ENCODE peak calls at places on chromosomes 16 and 17, in ten cellular contexts. G is amniotic stem cell; Z is GM04504; Y is ELF-1; U is HS-5; A is NCI-H1417; R is B cell; Q is Calu3; H is NCI-H1930; E is effector CD8-positive, alpha-beta T cell. W is an unnamed sample.

GRCh38 chr16:574021-574760 is 4.4 kb downstream of the PIGQ start:
- DNase-seq in U (no peak), Q (no peak), Z (no peak), Y (no peak), A (no peak), H (no peak), G (no peak), E (no peak), R (no peak), W (no peak)

GRCh38 chr17:75727391-75727790 is 6.1 kb downstream of the ITGB4 start:
- DNase-seq in E (no peak), G (no peak), Y (no peak), U (no peak), H (no peak), Q (no peak), R (no peak), A (no peak), Z (no peak), W (no peak)

GRCh38 chr16:23494188-23494587 is 16.1 kb downstream of the GGA2 start:
- DNase-seq in Q (no peak), Y (no peak), R (no peak), H (no peak), U (no peak), A (no peak), Z (no peak), G (no peak), E (no peak), W (no peak)

GRCh38 chr17:56887552-56888467 is 26.0 kb downstream of the TRIM25 start:
- DNase-seq in Z (no peak), R (no peak), G (no peak), E (no peak), Q (peak; percentile 28), H (no peak), Y (no peak), A (no peak), U (no peak), W (no peak)

GRCh38 chr16:46908540-46909372 is 24.6 kb downstream of the GPT2 start:
- DNase-seq in E (peak; percentile 51), U (peak; percentile 4), A (peak; percentile 80), Q (peak; percentile 72), Z (peak; percentile 12), Y (peak; percentile 78), R (peak; percentile 74), H (peak; percentile 37), G (peak; percentile 50), W (peak; percentile 65)

GRCh38 chr17:48574523-48575065 is 3.6 kb downstream of the HOXB4 start:
- DNase-seq in R (no peak), E (no peak), G (no peak), Z (no peak), A (no peak), H (no peak), U (no peak), Y (no peak), Q (no peak), W (no peak)

GRCh38 chr17:73678999-73679398 is 34.8 kb upstream of the SDK2 start:
- DNase-seq in R (no peak), Y (no peak), G (no peak), A (no peak), Q (no peak), E (no peak), Z (no peak), U (no peak), H (no peak), W (no peak)

GRCh38 chr17:79915850-79916430 is 76.7 kb upstream of the CBX4 start:
- DNase-seq in H (peak; percentile 25), E (no peak), Y (peak; percentile 63), R (no peak), U (peak; percentile 5), Q (peak; percentile 94), G (no peak), A (peak; percentile 56), Z (no peak), W (peak; percentile 52)

GRCh38 chr16:77211880-77212735 is 12.9 kb downstream of the SYCE1L start:
- DNase-seq in Z (no peak), R (peak; percentile 86), Q (peak; percentile 83), U (no peak), G (no peak), A (peak; percentile 95), E (peak; percentile 69), H (peak; percentile 54), Y (peak; percentile 88), W (peak; percentile 75)

GRCh38 chr16:1216296-1216619 is 8.8 kb downstream of the TPSG1 start:
- DNase-seq in G (no peak), E (no peak), Q (peak; percentile 43), R (no peak), Y (no peak), U (no peak), A (no peak), H (peak; percentile 71), Z (no peak), W (no peak)

GRCh38 chr17:2624292-2624731 is 30.9 kb downstream of the PAFAH1B1 start:
- DNase-seq in G (no peak), Q (no peak), R (peak; percentile 68), Z (no peak), E (no peak), Y (no peak), U (no peak), H (no peak), A (no peak), W (no peak)

GRCh38 chr16:50478021-50478772 is 70.0 kb upstream of the NKD1 start:
- DNase-seq in H (no peak), U (no peak), Z (no peak), Q (no peak), R (no peak), G (no peak), E (no peak), A (no peak), Y (no peak), W (no peak)

GRCh38 chr17:6555331-6556120 is 829 bp downstream of the PITPNM3 start:
- DNase-seq in E (no peak), A (no peak), H (no peak), U (no peak), Q (peak; percentile 53), Y (peak; percentile 44), R (peak; percentile 44), Z (peak; percentile 5), G (no peak), W (peak; percentile 22)

GRCh38 chr17:82914375-82914774 is 74.6 kb upstream of the ZNF750 start:
- DNase-seq in U (no peak), A (peak; percentile 12), G (no peak), Z (no peak), E (no peak), Q (no peak), Y (no peak), H (no peak), R (peak; percentile 31), W (peak; percentile 31)

GRCh38 chr17:14784997-14785696 is 480.0 kb downstream of the PMP22 start:
- DNase-seq in U (no peak), A (no peak), Z (no peak), R (peak; percentile 20), Y (peak; percentile 34), H (no peak), G (no peak), Q (peak; percentile 16), E (peak; percentile 17), W (peak; percentile 12)

GRCh38 chr16:2480948-2481347 is 6.0 kb downstream of the TBC1D24 start:
- DNase-seq in A (no peak), Z (no peak), R (no peak), U (no peak), E (no peak), G (no peak), Q (no peak), H (no peak), Y (no peak), W (peak; percentile 89)

GRCh38 chr16:74563828-74564263 is 43.1 kb downstream of the GLG1 start:
- DNase-seq in Q (peak; percentile 62), Y (no peak), H (no peak), A (no peak), E (no peak), G (no peak), R (no peak), Z (peak; percentile 8), U (no peak), W (peak; percentile 21)

GRCh38 chr17:3893003-3893719 is at the start of gene CAMKK1:
- DNase-seq in H (peak; percentile 89), A (peak; percentile 91), Z (peak; percentile 58), E (peak; percentile 76), G (peak; percentile 50), U (no peak), Q (peak; percentile 83), R (peak; percentile 95), Y (peak; percentile 89), W (peak; percentile 90)

GRCh38 chr16:60310836-60311445 is 1576.8 kb upstream of the GOT2 start:
- DNase-seq in U (no peak), Q (no peak), Y (no peak), E (no peak), Z (no peak), A (no peak), R (no peak), G (no peak), H (no peak), W (no peak)

GRCh38 chr17:5912927-5913565 is 157.1 kb upstream of the WSCD1 start:
- DNase-seq in G (no peak), U (no peak), H (no peak), Q (no peak), Y (peak; percentile 74), A (peak; percentile 91), E (no peak), Z (no peak), R (no peak), W (no peak)